ENCODE peak calls at places on chromosomes 3 and 15, in ten cellular contexts. One of them, this sample, is unnamed.

GRCh38 chr15:64901141-64901540 is 10.6 kb upstream of the ANKDD1A start:
- DNase-seq in IMR-90: no peak
- DNase-seq in A549: no peak
- DNase-seq in HepG2: no peak
- DNase-seq in body of pancreas: no peak
- DNase-seq in vagina: no peak
- DNase-seq in GM12878: no peak
- DNase-seq in heart left ventricle: no peak
- DNase-seq in Peyer's patch: no peak
- DNase-seq in adrenal gland: no peak
- DNase-seq in this sample: no peak

GRCh38 chr3:2511356-2511755 is 412.7 kb downstream of the CNTN4 start:
- DNase-seq in IMR-90: no peak
- DNase-seq in A549: no peak
- DNase-seq in HepG2: no peak
- DNase-seq in body of pancreas: peak; percentile 15
- DNase-seq in vagina: no peak
- DNase-seq in GM12878: no peak
- DNase-seq in heart left ventricle: peak; percentile 6
- DNase-seq in Peyer's patch: no peak
- DNase-seq in adrenal gland: no peak
- DNase-seq in this sample: peak; percentile 51

GRCh38 chr3:156620260-156620659 is 54.1 kb upstream of the TIPARP start:
- DNase-seq in IMR-90: peak; percentile 36
- DNase-seq in A549: no peak
- DNase-seq in HepG2: peak; percentile 50
- DNase-seq in body of pancreas: no peak
- DNase-seq in vagina: no peak
- DNase-seq in GM12878: no peak
- DNase-seq in heart left ventricle: no peak
- DNase-seq in Peyer's patch: no peak
- DNase-seq in adrenal gland: no peak
- DNase-seq in this sample: peak; percentile 83

GRCh38 chr3:194245975-194246561 is 105.1 kb downstream of the CPN2 start:
- DNase-seq in IMR-90: no peak
- DNase-seq in A549: no peak
- DNase-seq in HepG2: no peak
- DNase-seq in body of pancreas: no peak
- DNase-seq in vagina: no peak
- DNase-seq in GM12878: no peak
- DNase-seq in heart left ventricle: no peak
- DNase-seq in Peyer's patch: no peak
- DNase-seq in adrenal gland: no peak
- DNase-seq in this sample: no peak

GRCh38 chr3:151044706-151045105 is 40.8 kb upstream of the MED12L start:
- DNase-seq in IMR-90: peak; percentile 81
- DNase-seq in A549: no peak
- DNase-seq in HepG2: no peak
- DNase-seq in body of pancreas: no peak
- DNase-seq in vagina: no peak
- DNase-seq in GM12878: no peak
- DNase-seq in heart left ventricle: no peak
- DNase-seq in Peyer's patch: no peak
- DNase-seq in adrenal gland: no peak
- DNase-seq in this sample: no peak

GRCh38 chr15:55627730-55628368 is 39.7 kb upstream of the PYGO1 start:
- DNase-seq in IMR-90: peak; percentile 95
- DNase-seq in A549: peak; percentile 89
- DNase-seq in HepG2: peak; percentile 18
- DNase-seq in body of pancreas: peak; percentile 7
- DNase-seq in vagina: no peak
- DNase-seq in GM12878: no peak
- DNase-seq in heart left ventricle: no peak
- DNase-seq in Peyer's patch: no peak
- DNase-seq in adrenal gland: peak; percentile 82
- DNase-seq in this sample: no peak

GRCh38 chr3:179446501-179446900 is 4.8 kb downstream of the GNB4 start:
- DNase-seq in IMR-90: peak; percentile 48
- DNase-seq in A549: no peak
- DNase-seq in HepG2: peak; percentile 27
- DNase-seq in body of pancreas: no peak
- DNase-seq in vagina: no peak
- DNase-seq in GM12878: no peak
- DNase-seq in heart left ventricle: no peak
- DNase-seq in Peyer's patch: no peak
- DNase-seq in adrenal gland: no peak
- DNase-seq in this sample: no peak

GRCh38 chr3:42655331-42655888 is 1.9 kb downstream of the ZBTB47 start:
- DNase-seq in IMR-90: no peak
- DNase-seq in A549: no peak
- DNase-seq in HepG2: no peak
- DNase-seq in body of pancreas: no peak
- DNase-seq in vagina: peak; percentile 92
- DNase-seq in GM12878: no peak
- DNase-seq in heart left ventricle: peak; percentile 29
- DNase-seq in Peyer's patch: peak; percentile 54
- DNase-seq in adrenal gland: peak; percentile 48
- DNase-seq in this sample: no peak

GRCh38 chr3:81951106-81951505 is 189.7 kb upstream of the GBE1 start:
- DNase-seq in IMR-90: no peak
- DNase-seq in A549: no peak
- DNase-seq in HepG2: no peak
- DNase-seq in body of pancreas: no peak
- DNase-seq in vagina: no peak
- DNase-seq in GM12878: no peak
- DNase-seq in heart left ventricle: no peak
- DNase-seq in Peyer's patch: no peak
- DNase-seq in adrenal gland: no peak
- DNase-seq in this sample: no peak

GRCh38 chr3:126865736-126866135 is 117.2 kb upstream of the PLXNA1 start:
- DNase-seq in IMR-90: no peak
- DNase-seq in A549: no peak
- DNase-seq in HepG2: no peak
- DNase-seq in body of pancreas: no peak
- DNase-seq in vagina: peak; percentile 65
- DNase-seq in GM12878: no peak
- DNase-seq in heart left ventricle: no peak
- DNase-seq in Peyer's patch: no peak
- DNase-seq in adrenal gland: no peak
- DNase-seq in this sample: no peak

GRCh38 chr3:187809979-187810568 is 64.8 kb upstream of the BCL6 start:
- DNase-seq in IMR-90: no peak
- DNase-seq in A549: no peak
- DNase-seq in HepG2: peak; percentile 13
- DNase-seq in body of pancreas: no peak
- DNase-seq in vagina: no peak
- DNase-seq in GM12878: no peak
- DNase-seq in heart left ventricle: no peak
- DNase-seq in Peyer's patch: no peak
- DNase-seq in adrenal gland: no peak
- DNase-seq in this sample: no peak

GRCh38 chr15:66359740-66360139 is 3.3 kb upstream of the TIPIN start:
- DNase-seq in IMR-90: no peak
- DNase-seq in A549: no peak
- DNase-seq in HepG2: peak; percentile 70
- DNase-seq in body of pancreas: no peak
- DNase-seq in vagina: no peak
- DNase-seq in GM12878: peak; percentile 24
- DNase-seq in heart left ventricle: no peak
- DNase-seq in Peyer's patch: no peak
- DNase-seq in adrenal gland: no peak
- DNase-seq in this sample: no peak

DNA sequence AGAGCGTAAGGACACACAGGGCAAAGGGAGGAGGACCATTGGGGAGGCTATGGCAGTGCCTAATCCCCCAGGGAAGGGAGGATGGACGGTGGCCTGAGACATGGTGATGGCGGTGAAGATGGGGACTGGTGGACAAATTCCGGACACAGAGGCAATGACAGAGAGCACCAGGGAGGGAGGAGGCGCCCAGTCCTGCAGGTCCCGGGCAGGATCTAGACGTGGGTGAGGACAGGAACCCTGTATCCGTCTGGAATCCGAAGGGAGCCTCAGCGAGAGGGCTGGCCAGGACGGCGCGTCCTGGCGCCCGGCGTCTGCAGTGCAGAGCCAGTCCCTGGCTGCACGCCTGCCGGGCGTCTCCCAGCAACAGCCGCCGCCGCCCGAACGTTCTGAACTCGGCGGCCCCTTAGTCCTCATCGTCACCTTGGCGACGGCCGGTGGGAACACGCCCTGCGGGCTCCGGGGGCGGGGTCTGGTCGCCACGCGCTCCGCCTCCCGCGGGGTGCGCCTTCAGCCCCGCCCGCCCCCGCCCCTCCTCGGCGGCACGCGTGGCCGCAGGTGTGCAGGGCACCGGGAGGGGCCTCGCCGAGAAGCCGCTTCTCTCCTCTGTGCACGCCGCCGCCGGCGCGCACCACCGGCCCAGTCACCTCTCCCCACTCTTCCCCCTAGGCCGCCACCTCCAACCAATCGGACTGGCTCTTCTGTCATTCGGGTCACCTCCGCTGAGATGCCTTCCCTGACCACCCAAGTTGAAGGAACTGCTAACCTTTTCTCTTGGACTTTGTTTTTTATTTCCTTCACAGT is 11.6 kb downstream of the XIRP1 start:
- DNase-seq in IMR-90: peak; percentile 54
- DNase-seq in A549: peak; percentile 76
- DNase-seq in HepG2: peak; percentile 74
- DNase-seq in body of pancreas: peak; percentile 97
- DNase-seq in vagina: peak; percentile 91
- DNase-seq in GM12878: peak; percentile 39
- DNase-seq in heart left ventricle: peak; percentile 93
- DNase-seq in Peyer's patch: peak; percentile 97
- DNase-seq in adrenal gland: peak; percentile 92
- DNase-seq in this sample: peak; percentile 98
- TF ChIP-seq POLR2A in IMR-90: peak; percentile 23
- TF ChIP-seq POLR2A in A549: no peak
- TF ChIP-seq POLR2A in HepG2: no peak
- TF ChIP-seq POLR2A in body of pancreas: peak; percentile 72
- TF ChIP-seq POLR2A in vagina: no peak
- TF ChIP-seq POLR2A in GM12878: no peak
- TF ChIP-seq POLR2A in heart left ventricle: no peak
- TF ChIP-seq POLR2A in Peyer's patch: peak; percentile 45
- TF ChIP-seq POLR2A in adrenal gland: peak; percentile 34
- TF ChIP-seq POLR2A in this sample: peak; percentile 85

GRCh38 chr3:64352596-64352989 is 127.3 kb upstream of the PRICKLE2 start:
- DNase-seq in IMR-90: no peak
- DNase-seq in A549: no peak
- DNase-seq in HepG2: no peak
- DNase-seq in body of pancreas: no peak
- DNase-seq in vagina: no peak
- DNase-seq in GM12878: no peak
- DNase-seq in heart left ventricle: no peak
- DNase-seq in Peyer's patch: no peak
- DNase-seq in adrenal gland: no peak
- DNase-seq in this sample: no peak
- H3K27ac ChIP-seq in IMR-90: peak overlapping the region; percentile 62
- H3K27ac ChIP-seq in A549: peak overlapping the region; percentile 79
- H3K27ac ChIP-seq in HepG2: no peak overlapping the region
- H3K27ac ChIP-seq in body of pancreas: no peak overlapping the region
- H3K27ac ChIP-seq in vagina: peak overlapping the region; percentile 69
- H3K27ac ChIP-seq in GM12878: no peak overlapping the region
- H3K27ac ChIP-seq in heart left ventricle: peak overlapping the region; percentile 55
- H3K27ac ChIP-seq in Peyer's patch: peak overlapping the region; percentile 57
- H3K27ac ChIP-seq in adrenal gland: no peak overlapping the region
- H3K27ac ChIP-seq in this sample: peak overlapping the region; percentile 21

GRCh38 chr3:139355502-139355901 is 11.7 kb downstream of the MRPS22 start:
- DNase-seq in IMR-90: peak; percentile 56
- DNase-seq in A549: no peak
- DNase-seq in HepG2: no peak
- DNase-seq in body of pancreas: peak; percentile 37
- DNase-seq in vagina: no peak
- DNase-seq in GM12878: no peak
- DNase-seq in heart left ventricle: no peak
- DNase-seq in Peyer's patch: no peak
- DNase-seq in adrenal gland: peak; percentile 67
- DNase-seq in this sample: no peak

GRCh38 chr3:139354661-139355060 is 10.8 kb downstream of the MRPS22 start:
- DNase-seq in IMR-90: no peak
- DNase-seq in A549: no peak
- DNase-seq in HepG2: no peak
- DNase-seq in body of pancreas: no peak
- DNase-seq in vagina: no peak
- DNase-seq in GM12878: no peak
- DNase-seq in heart left ventricle: no peak
- DNase-seq in Peyer's patch: no peak
- DNase-seq in adrenal gland: no peak
- DNase-seq in this sample: no peak

GRCh38 chr3:139355937-139356336 is 12.1 kb downstream of the MRPS22 start:
- DNase-seq in IMR-90: no peak
- DNase-seq in A549: no peak
- DNase-seq in HepG2: no peak
- DNase-seq in body of pancreas: no peak
- DNase-seq in vagina: no peak
- DNase-seq in GM12878: no peak
- DNase-seq in heart left ventricle: no peak
- DNase-seq in Peyer's patch: no peak
- DNase-seq in adrenal gland: no peak
- DNase-seq in this sample: no peak

GRCh38 chr3:139357899-139358298 is 14.1 kb downstream of the MRPS22 start:
- DNase-seq in IMR-90: no peak
- DNase-seq in A549: no peak
- DNase-seq in HepG2: no peak
- DNase-seq in body of pancreas: no peak
- DNase-seq in vagina: no peak
- DNase-seq in GM12878: peak; percentile 19
- DNase-seq in heart left ventricle: no peak
- DNase-seq in Peyer's patch: no peak
- DNase-seq in adrenal gland: no peak
- DNase-seq in this sample: no peak

GRCh38 chr3:139353920-139354556 is 10.2 kb downstream of the MRPS22 start:
- DNase-seq in IMR-90: peak; percentile 71
- DNase-seq in A549: peak; percentile 53
- DNase-seq in HepG2: peak; percentile 62
- DNase-seq in body of pancreas: peak; percentile 65
- DNase-seq in vagina: no peak
- DNase-seq in GM12878: no peak
- DNase-seq in heart left ventricle: no peak
- DNase-seq in Peyer's patch: no peak
- DNase-seq in adrenal gland: no peak
- DNase-seq in this sample: peak; percentile 16
- TF ChIP-seq CTCF in IMR-90: peak; percentile 84
- TF ChIP-seq CTCF in A549: peak; percentile 65
- TF ChIP-seq CTCF in HepG2: peak; percentile 67
- TF ChIP-seq CTCF in body of pancreas: peak; percentile 85
- TF ChIP-seq CTCF in vagina: no peak
- TF ChIP-seq CTCF in GM12878: peak; percentile 57
- TF ChIP-seq CTCF in heart left ventricle: peak; percentile 16
- TF ChIP-seq CTCF in Peyer's patch: no peak
- TF ChIP-seq CTCF in adrenal gland: peak; percentile 65
- TF ChIP-seq CTCF in this sample: peak; percentile 12

GRCh38 chr3:43995078-43995928 is 246.4 kb upstream of the TOPAZ1 start:
- DNase-seq in IMR-90: no peak
- DNase-seq in A549: no peak
- DNase-seq in HepG2: no peak
- DNase-seq in body of pancreas: no peak
- DNase-seq in vagina: no peak
- DNase-seq in GM12878: no peak
- DNase-seq in heart left ventricle: no peak
- DNase-seq in Peyer's patch: no peak
- DNase-seq in adrenal gland: no peak
- DNase-seq in this sample: peak; percentile 74
- TF ChIP-seq POLR2A in IMR-90: no peak
- TF ChIP-seq POLR2A in A549: peak; percentile 57
- TF ChIP-seq POLR2A in HepG2: no peak
- TF ChIP-seq POLR2A in body of pancreas: no peak
- TF ChIP-seq POLR2A in vagina: no peak
- TF ChIP-seq POLR2A in GM12878: peak; percentile 24
- TF ChIP-seq POLR2A in heart left ventricle: no peak
- TF ChIP-seq POLR2A in Peyer's patch: no peak
- TF ChIP-seq POLR2A in adrenal gland: no peak
- TF ChIP-seq POLR2A in this sample: peak; percentile 49